ENCODE peak calls at places on chromosome 14, in nine cellular contexts. T is OCI-LY7, M is right lobe of liver, X is Peyer's patch, V is fibroblast of lung, C is psoas muscle, K is PC-3, B is mucosa of descending colon, U is colonic mucosa. R is an unnamed sample. For H3K4me1, the result is how much of the 10 kb centered on the place peaks cover.

GRCh38 chr14:104091927-104092771 is 6.6 kb downstream of the ASPG start:
- DNase-seq in M (peak), C (peak), B (peak), T (no peak), X (no peak), K (no peak), U (peak), V (no peak), R (no peak)

GRCh38 chr14:54688229-54688628 is 121.3 kb downstream of the SAMD4A start:
- DNase-seq in V (no peak), U (no peak), M (no peak), X (no peak), T (no peak), B (no peak), K (no peak), C (no peak), R (no peak)

GRCh38 chr14:56650075-56650474 is 70.5 kb downstream of the TMEM260 start:
- DNase-seq in T (no peak), K (no peak), M (peak), V (no peak), C (peak), U (no peak), B (no peak), X (no peak), R (no peak)

GRCh38 chr14:86022031-86022629 is 492.2 kb downstream of the FLRT2 start:
- DNase-seq in B (no peak), X (no peak), V (peak), M (no peak), T (no peak), C (no peak), K (no peak), U (no peak), R (no peak)

GRCh38 chr14:65850429-65851145 is 438.1 kb downstream of the FUT8 start:
- DNase-seq in M (no peak), T (no peak), V (no peak), U (no peak), K (peak), B (peak), C (no peak), X (no peak), R (no peak)

GRCh38 chr14:101103321-101103901 is 199.9 kb upstream of the RTL1 start:
- DNase-seq in T (no peak), B (no peak), V (no peak), K (no peak), C (no peak), X (peak), M (no peak), U (peak), R (no peak)

GRCh38 chr14:65483647-65484046 is 71.1 kb downstream of the FUT8 start:
- DNase-seq in C (no peak), M (no peak), K (peak), V (peak), T (no peak), B (no peak), X (no peak), U (no peak), R (no peak)

GRCh38 chr14:23034498-23035302 is at the start of gene PSMB5:
- DNase-seq in V (peak), C (peak), T (peak), U (peak), X (peak), B (peak), K (peak), M (peak), R (no peak)

GRCh38 chr14:25048170-25049126 is 1.5 kb downstream of the STXBP6 start:
- DNase-seq in B (peak), K (peak), X (no peak), U (peak), C (peak), M (no peak), V (peak), T (no peak), R (no peak)

GRCh38 chr14:105197274-105197673 is 16.2 kb upstream of the NUDT14 start:
- DNase-seq in K (peak), M (no peak), B (no peak), C (no peak), X (no peak), U (no peak), T (no peak), V (peak), R (no peak)

GRCh38 chr14:57209561-57209960 is 59.1 kb downstream of the EXOC5 start:
- DNase-seq in B (no peak), X (no peak), V (peak), C (no peak), U (no peak), M (no peak), K (peak), T (no peak), R (no peak)

GRCh38 chr14:83867871-83868270 is 1662.1 kb upstream of the FLRT2 start:
- DNase-seq in T (no peak), M (no peak), C (no peak), X (no peak), V (no peak), B (peak), U (no peak), K (no peak), R (no peak)

GRCh38 chr14:100261621-100262020 is 22.7 kb downstream of the YY1 start:
- DNase-seq in V (no peak), U (no peak), X (no peak), T (no peak), B (no peak), C (no peak), K (no peak), M (no peak), R (no peak)

GRCh38 chr14:103531421-103532215 is 2.6 kb downstream of the TRMT61A start:
- DNase-seq in X (no peak), K (no peak), T (no peak), U (no peak), V (no peak), B (no peak), C (no peak), M (no peak), R (no peak)

GRCh38 chr14:72611956-72612500 is 281.9 kb downstream of the DPF3 start:
- DNase-seq in M (no peak), B (no peak), V (no peak), X (no peak), C (no peak), T (no peak), K (no peak), U (peak), R (no peak)

GRCh38 chr14:106605548-106606448 is 1079.4 kb downstream of the TMEM121 start:
- DNase-seq in K (no peak), U (peak), V (no peak), C (no peak), B (peak), T (peak), X (peak), M (peak), R (peak)

GRCh38 chr14:58820032-58820431 is 182.3 kb downstream of the DACT1 start:
- DNase-seq in C (no peak), K (no peak), U (no peak), X (no peak), V (no peak), T (no peak), B (no peak), M (no peak), R (no peak)

GRCh38 chr14:83085141-83085540 is 1551.5 kb upstream of the SEL1L start:
- DNase-seq in X (no peak), U (no peak), B (no peak), C (no peak), M (no peak), V (no peak), K (no peak), T (no peak), R (no peak)

GRCh38 chr14:52078721-52079120 is 9.9 kb upstream of the NID2 start:
- DNase-seq in T (no peak), V (no peak), U (no peak), X (no peak), C (no peak), B (no peak), K (peak), M (no peak), R (no peak)

GRCh38 chr14:102222751-102223150 is 82.2 kb downstream of the MOK start:
- DNase-seq in M (no peak), B (no peak), V (no peak), T (no peak), C (no peak), X (no peak), K (no peak), U (no peak), R (no peak)

GRCh38 chr14:63192085-63192484 is 12.2 kb upstream of the RHOJ start:
- DNase-seq in T (no peak), B (no peak), X (no peak), C (no peak), K (no peak), U (no peak), V (peak), M (no peak), R (no peak)

DNA sequence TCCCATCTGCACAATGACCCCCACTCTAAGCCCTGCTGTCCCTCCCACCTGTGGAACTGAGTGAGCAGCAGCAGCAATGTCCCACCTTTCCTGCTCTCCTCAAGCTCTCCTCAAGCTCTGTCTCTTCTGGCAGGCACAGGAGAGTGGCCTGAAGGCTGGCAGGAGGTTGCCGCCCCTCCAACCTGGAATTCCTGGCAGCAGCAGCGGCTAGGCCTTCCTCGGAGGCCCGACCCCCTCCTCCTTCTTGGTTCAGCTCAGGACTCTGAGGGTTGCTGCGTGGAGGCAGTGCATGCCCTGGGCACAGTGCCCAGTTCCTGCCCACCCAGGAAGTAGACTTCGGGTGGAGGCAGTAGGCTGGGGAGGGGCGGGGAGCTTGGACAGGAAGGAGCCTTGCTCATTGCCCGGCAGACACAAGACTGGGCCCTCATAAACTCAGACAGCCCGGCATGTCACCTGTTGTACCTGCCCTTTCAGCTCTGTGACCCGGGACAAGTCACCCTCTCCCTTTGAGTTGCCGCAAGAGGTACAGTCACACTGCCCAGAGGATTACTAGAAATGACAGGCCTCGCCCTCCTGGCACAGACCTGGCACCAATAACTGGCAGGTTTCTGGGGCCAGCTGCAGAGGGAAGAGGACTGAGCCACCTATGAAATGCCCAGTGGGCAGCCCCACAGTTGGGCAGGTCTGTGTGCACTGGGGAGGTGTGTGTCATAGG is 2.1 kb upstream of the SERPINA1 start:
- DNase-seq in M (peak), C (peak), B (peak), X (peak), U (peak), T (no peak), K (peak), V (peak), R (no peak)
- H3K4me3 ChIP-seq in M (peak), C (no peak), B (no peak), X (peak), U (peak), T (no peak), K (no peak), V (no peak), R (no peak)

GRCh38 chr14:91061309-91061887 is 957 bp upstream of the RPS6KA5 start:
- DNase-seq in U (no peak), X (no peak), B (no peak), K (peak), M (no peak), C (no peak), T (peak), V (no peak), R (no peak)

GRCh38 chr14:91062600-91062999 is 2.2 kb upstream of the RPS6KA5 start:
- DNase-seq in X (no peak), C (no peak), B (no peak), K (no peak), T (no peak), V (no peak), U (no peak), M (no peak), R (no peak)

GRCh38 chr14:91058017-91058675 is 2.3 kb downstream of the RPS6KA5 start:
- DNase-seq in M (no peak), C (no peak), U (no peak), V (peak), K (no peak), T (no peak), X (no peak), B (no peak), R (no peak)

GRCh38 chr14:91060472-91061308 is at the start of gene RPS6KA5:
- DNase-seq in V (peak), U (peak), C (peak), X (peak), B (peak), M (peak), K (peak), T (peak), R (peak)

GRCh38 chr14:91059576-91060471 is 617 bp downstream of the RPS6KA5 start:
- DNase-seq in K (peak), U (peak), B (peak), V (no peak), T (peak), C (peak), M (peak), X (peak), R (no peak)
- TF ChIP-seq CTCF in K (peak), U (no peak), B (no peak), V (no peak), T (no peak), C (peak), M (peak), X (peak), R (no peak)

DNA sequence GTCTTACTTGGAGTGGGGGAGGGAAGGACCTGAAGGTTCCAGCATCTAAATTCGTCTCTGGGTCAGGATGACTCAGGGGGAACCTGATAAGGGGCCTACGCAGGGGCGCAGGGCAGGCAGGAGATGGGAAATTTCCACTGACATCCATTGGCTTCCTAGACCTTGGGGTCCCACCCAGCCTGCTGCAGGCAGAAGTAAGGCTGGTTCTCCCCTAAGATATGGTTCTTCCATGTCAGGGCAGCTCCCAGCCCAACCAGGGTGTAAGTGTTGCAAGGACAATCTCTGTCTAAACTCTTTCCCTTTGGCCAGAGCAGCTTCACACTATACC is 2.1 kb upstream of the NDRG2 start:
- DNase-seq in X (no peak), M (no peak), U (no peak), C (peak), K (no peak), T (no peak), B (no peak), V (no peak), R (no peak)
- H3K4me1 ChIP-seq in X (under half), M (under half), U (under half), C (under half), K (under half), T (under half), B (under half), V (under half), R (under half)

GRCh38 chr14:31561155-31561846 is at the start of gene NUBPL:
- DNase-seq in X (peak), M (peak), V (peak), K (peak), T (peak), B (peak), U (peak), C (peak), R (peak)
- H3K4me3 ChIP-seq in X (peak), M (peak), V (peak), K (peak), T (peak), B (peak), U (peak), C (peak), R (peak)

DNA sequence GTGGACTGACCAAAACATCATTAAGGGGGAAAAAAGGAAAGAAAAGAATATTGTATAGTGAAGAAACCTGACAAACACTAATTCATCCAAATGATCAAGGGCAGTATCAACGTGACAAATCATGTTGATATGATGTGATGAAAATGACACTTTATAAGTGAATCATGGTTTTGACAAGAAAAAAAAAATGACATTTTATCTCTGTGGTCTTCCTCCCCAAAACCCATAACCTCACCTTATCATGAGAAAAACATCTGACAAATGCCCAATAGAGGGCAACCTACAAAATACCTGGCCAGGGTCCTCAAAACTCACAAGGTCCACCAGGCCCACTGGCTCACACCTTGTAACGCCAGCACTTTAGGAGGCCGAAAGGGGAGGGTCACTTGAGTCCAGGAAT is 13.8 kb downstream of the TMED10 start:
- DNase-seq in V (no peak), X (no peak), T (no peak), M (no peak), C (no peak), U (no peak), K (no peak), B (no peak), R (no peak)
- TF ChIP-seq CTCF in V (no peak), X (no peak), T (peak), M (no peak), C (no peak), U (no peak), K (peak), B (no peak), R (no peak)